ENCODE peak calls at places on chromosomes 7 and 10, in eight cellular contexts. U is fibroblast of lung; N is CD8-positive, alpha-beta memory T cell; W is body of pancreas; P is PC-9; V is aorta; I is transverse colon; C is heart left ventricle. R is an unnamed sample. For H3K4me1 and H3K9me3, the result is how much of the 10 kb centered on the place peaks cover.

GRCh38 chr7:135905858-135906257 is 71.3 kb downstream of the MTPN start:
- DNase-seq in U (no peak), N (no peak), W (no peak), P (no peak), V (no peak), I (no peak), C (no peak), R (no peak)

GRCh38 chr10:71285180-71285545 is 33.9 kb upstream of the SLC29A3 start:
- DNase-seq in U (peak), N (peak), W (peak), P (peak), V (no peak), I (peak), C (peak), R (peak)

GRCh38 chr7:17557305-17557704 is 258.9 kb downstream of the AHR start:
- DNase-seq in U (no peak), N (no peak), W (no peak), P (no peak), V (no peak), I (no peak), C (no peak), R (no peak)

GRCh38 chr10:131579251-131580071 is 267.9 kb upstream of the TCERG1L start:
- DNase-seq in U (no peak), N (no peak), W (no peak), P (no peak), V (no peak), I (no peak), C (no peak), R (no peak)

GRCh38 chr10:8416192-8416701 is 361.8 kb downstream of the GATA3 start:
- DNase-seq in U (no peak), N (peak), W (no peak), P (no peak), V (no peak), I (no peak), C (no peak), R (no peak)

GRCh38 chr7:37344886-37345579 is 103.6 kb downstream of the ELMO1 start:
- DNase-seq in U (no peak), N (no peak), W (no peak), P (no peak), V (no peak), I (no peak), C (no peak), R (no peak)

GRCh38 chr7:33334349-33334748 is 205.0 kb downstream of the BBS9 start:
- DNase-seq in U (peak), N (no peak), W (no peak), P (no peak), V (no peak), I (no peak), C (no peak), R (no peak)

GRCh38 chr7:1458676-1459511 is at the start of gene MICALL2:
- DNase-seq in U (peak), N (peak), W (peak), P (peak), V (peak), I (peak), C (peak), R (peak)

GRCh38 chr10:12589271-12589670 is 239.9 kb downstream of the CAMK1D start:
- DNase-seq in U (no peak), N (no peak), W (no peak), P (no peak), V (no peak), I (no peak), C (no peak), R (no peak)

GRCh38 chr7:5831196-5831595 is 49.4 kb upstream of the OCM start:
- DNase-seq in U (no peak), N (no peak), W (peak), P (no peak), V (no peak), I (no peak), C (peak), R (no peak)

GRCh38 chr10:42953684-42954674 is 122.9 kb upstream of the RET start:
- DNase-seq in U (no peak), N (no peak), W (no peak), P (no peak), V (no peak), I (no peak), C (no peak), R (peak)

GRCh38 chr7:83930262-83930661 is 264.3 kb downstream of the SEMA3A start:
- DNase-seq in U (no peak), N (no peak), W (no peak), P (no peak), V (no peak), I (no peak), C (no peak), R (no peak)

GRCh38 chr7:116886550-116887156 is 24.3 kb downstream of the CAPZA2 start:
- DNase-seq in U (no peak), N (no peak), W (peak), P (no peak), V (no peak), I (no peak), C (no peak), R (no peak)

GRCh38 chr7:3194501-3195141 is 106.4 kb upstream of the SDK1 start:
- DNase-seq in U (peak), N (no peak), W (peak), P (peak), V (peak), I (no peak), C (no peak), R (peak)

GRCh38 chr7:32511791-32512190 is 16.5 kb downstream of the AVL9 start:
- DNase-seq in U (no peak), N (no peak), W (no peak), P (no peak), V (no peak), I (no peak), C (no peak), R (no peak)

GRCh38 chr7:78487464-78487863 is 688.9 kb downstream of the PHTF2 start:
- DNase-seq in U (no peak), N (no peak), W (no peak), P (no peak), V (no peak), I (no peak), C (no peak), R (no peak)

GRCh38 chr7:151598045-151598444 is 78.3 kb upstream of the RHEB start:
- DNase-seq in U (peak), N (no peak), W (no peak), P (peak), V (no peak), I (no peak), C (no peak), R (peak)

GRCh38 chr7:151237244-151238189 is 5.2 kb downstream of the CHPF2 start:
- DNase-seq in U (no peak), N (no peak), W (no peak), P (no peak), V (no peak), I (no peak), C (no peak), R (no peak)

GRCh38 chr10:76119515-76119914 is 688.1 kb downstream of the LRMDA start:
- DNase-seq in U (peak), N (no peak), W (no peak), P (no peak), V (no peak), I (no peak), C (no peak), R (no peak)

DNA sequence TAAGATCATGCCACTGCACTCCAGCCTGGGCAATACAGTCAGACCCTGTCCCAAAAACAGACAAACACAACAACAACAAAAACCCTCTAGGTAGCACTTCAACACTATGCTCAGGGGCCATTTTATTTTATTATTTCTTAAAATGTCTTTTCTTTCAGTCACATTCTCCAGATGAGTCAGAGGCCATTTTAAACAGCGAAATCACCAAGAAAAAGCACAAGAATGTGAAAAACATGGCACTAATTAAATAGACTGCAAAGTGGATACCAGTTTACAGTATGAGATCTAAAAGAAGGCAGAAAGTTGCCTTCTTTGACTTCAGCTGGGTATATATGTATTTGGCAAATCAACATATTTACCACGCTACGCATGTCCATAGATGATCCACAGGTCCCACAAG is 6.1 kb upstream of the FGL2 start:
- DNase-seq in U (no peak), N (no peak), W (no peak), P (no peak), V (no peak), I (no peak), C (no peak), R (no peak)
- H3K4me1 ChIP-seq in U (under half), N (under half), W (under half), P (under half), V (under half), I (under half), C (under half), R (under half)

DNA sequence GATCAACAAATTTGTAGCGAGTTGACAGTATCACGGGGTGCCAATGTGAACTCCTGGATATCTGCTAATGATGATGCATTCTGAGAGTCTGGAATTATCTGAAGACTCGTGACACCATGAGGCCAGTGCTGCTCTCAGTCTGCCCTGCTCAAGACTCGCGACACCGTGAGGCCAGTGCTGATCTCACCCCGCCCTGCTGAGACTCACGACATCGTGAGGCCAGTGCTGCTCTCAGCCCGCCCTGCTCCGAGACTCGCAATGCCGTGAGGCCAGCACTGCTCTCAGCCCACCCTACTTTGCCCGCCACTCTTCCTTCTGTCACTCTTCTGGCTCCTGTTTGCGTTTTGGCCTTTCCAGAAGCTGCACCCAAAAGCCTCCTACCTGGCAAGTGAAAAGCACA is 411.8 kb downstream of the PTPRN2 start:
- DNase-seq in U (no peak), N (no peak), W (no peak), P (no peak), V (no peak), I (no peak), C (no peak), R (no peak)
- H3K9me3 ChIP-seq in U (under half), N (under half), W (under half), P (under half), V (under half), I (under half), C (under half), R (under half)

GRCh38 chr7:30468791-30469190 is 9.8 kb downstream of the NOD1 start:
- DNase-seq in U (peak), N (no peak), W (peak), P (no peak), V (no peak), I (no peak), C (no peak), R (peak)
- H3K27ac ChIP-seq in U (peak), N (no peak), W (peak), P (no peak), V (peak), I (peak), C (peak), R (peak)

DNA sequence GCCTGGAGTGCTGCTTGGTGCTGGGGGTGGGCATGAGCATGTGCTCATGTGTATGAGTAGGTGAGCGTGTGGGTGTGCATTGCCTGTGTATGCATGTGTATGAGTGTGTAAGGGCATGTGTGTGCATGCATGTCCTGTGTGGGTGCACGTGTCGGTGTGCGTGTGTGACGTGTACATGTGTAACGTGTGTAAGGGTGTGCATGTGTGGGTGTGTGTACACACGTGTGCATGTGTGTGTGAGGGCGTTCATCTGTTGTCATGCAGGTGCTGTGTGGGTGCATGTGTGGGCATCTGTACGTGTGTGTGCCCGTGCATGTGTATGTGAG is 30.3 kb downstream of the FAM20C start:
- DNase-seq in U (no peak), N (no peak), W (no peak), P (no peak), V (no peak), I (no peak), C (no peak), R (no peak)
- H3K4me1 ChIP-seq in U (under half), N (under half), W (under half), P (under half), V (under half), I (under half), C (under half), R (under half)

GRCh38 chr10:96890172-96890513 is 58.0 kb downstream of the LCOR start:
- DNase-seq in U (no peak), N (no peak), W (peak), P (peak), V (no peak), I (no peak), C (no peak), R (no peak)
- H3K9me3 ChIP-seq in U (under half), N (under half), W (under half), P (under half), V (under half), I (under half), C (under half), R (under half)

GRCh38 chr10:21173964-21174669 is 277.0 kb upstream of the NEBL start:
- DNase-seq in U (no peak), N (no peak), W (peak), P (peak), V (no peak), I (peak), C (peak), R (peak)
- H3K27ac ChIP-seq in U (no peak), N (no peak), W (peak), P (peak), V (no peak), I (peak), C (peak), R (no peak)

GRCh38 chr7:42219447-42219846 is 17.6 kb downstream of the GLI3 start:
- DNase-seq in U (no peak), N (no peak), W (no peak), P (no peak), V (no peak), I (no peak), C (no peak), R (no peak)

GRCh38 chr7:42221304-42221703 is 15.7 kb downstream of the GLI3 start:
- DNase-seq in U (no peak), N (no peak), W (no peak), P (no peak), V (no peak), I (no peak), C (no peak), R (no peak)

GRCh38 chr7:42217053-42217452 is 20.0 kb downstream of the GLI3 start:
- DNase-seq in U (no peak), N (no peak), W (no peak), P (no peak), V (no peak), I (no peak), C (no peak), R (no peak)

GRCh38 chr7:42217548-42217947 is 19.5 kb downstream of the GLI3 start:
- DNase-seq in U (no peak), N (no peak), W (no peak), P (no peak), V (no peak), I (no peak), C (no peak), R (no peak)

DNA sequence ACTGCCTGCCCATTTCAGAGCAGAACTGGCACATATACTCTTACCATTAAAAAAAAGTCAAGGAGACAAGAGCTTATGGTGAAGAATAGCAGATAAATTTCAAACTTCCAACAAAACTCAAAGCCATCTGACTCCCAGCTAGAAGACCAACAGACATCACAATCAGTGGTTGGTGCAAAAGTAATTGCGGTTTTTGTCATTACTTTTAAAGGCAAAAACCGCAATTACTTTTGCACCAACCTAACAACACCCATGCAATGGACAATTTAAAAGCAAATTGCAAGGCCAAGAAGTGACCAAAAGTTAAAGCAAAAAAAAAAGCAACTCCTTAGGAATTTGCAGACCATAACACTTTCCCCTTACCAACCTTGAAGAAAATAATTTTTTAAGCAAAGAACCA is 18.8 kb downstream of the GLI3 start:
- DNase-seq in U (no peak), N (no peak), W (no peak), P (no peak), V (no peak), I (no peak), C (no peak), R (no peak)
- H3K4me1 ChIP-seq in U (under half), N (under half), W (under half), P (under half), V (under half), I (under half), C (under half), R (under half)

DNA sequence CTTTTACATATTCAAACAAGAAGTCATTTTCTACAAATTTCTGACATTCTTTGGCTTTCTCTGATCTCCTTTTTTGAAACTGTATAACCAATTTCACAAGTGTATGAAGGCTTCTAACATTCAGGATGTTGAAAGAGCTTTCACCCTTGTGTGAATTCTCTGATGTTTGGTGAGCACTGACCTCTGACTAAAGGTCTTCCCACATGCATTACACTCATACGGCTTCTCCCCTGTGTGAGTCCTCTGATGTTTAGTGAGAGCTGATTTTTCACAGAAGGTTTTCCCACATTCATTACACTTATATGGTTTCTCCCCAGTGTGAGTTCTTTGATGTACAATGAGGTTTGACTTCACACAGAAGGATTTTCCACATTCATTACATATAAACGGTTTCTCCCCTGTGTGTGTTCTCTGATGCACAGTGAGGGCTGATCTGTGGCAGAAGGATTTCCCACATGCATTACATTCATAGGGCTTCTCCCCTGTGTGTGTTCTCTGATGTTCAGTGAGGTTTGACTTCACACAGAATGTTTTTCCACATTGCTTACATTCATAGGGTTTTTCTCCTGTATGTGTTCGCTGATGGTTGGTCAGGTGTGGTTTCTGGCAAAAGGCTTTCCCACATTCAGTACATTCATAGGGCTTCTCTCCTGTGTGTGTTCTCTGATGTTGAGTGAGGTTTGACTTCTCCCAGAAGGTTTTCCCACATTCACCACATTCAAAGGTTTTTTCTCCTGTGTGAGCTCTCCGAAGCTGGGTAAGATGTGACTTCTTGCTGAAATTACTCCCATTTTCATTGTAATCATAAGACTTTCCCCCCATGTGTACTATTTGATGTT is 25.7 kb downstream of the ZNF248 start:
- DNase-seq in U (no peak), N (no peak), W (no peak), P (no peak), V (no peak), I (no peak), C (no peak), R (no peak)
- H3K9me3 ChIP-seq in U (under half), N (under half), W (under half), P (under half), V (under half), I (half or more), C (under half), R (under half)

R was measured in SJSA1.